ENCODE peak calls at places on chromosome 1, in seven cellular contexts. O is brain pericyte, F is sciatic nerve, B is occipital lobe, Y is NCI-H1092 treated with DMSO at 0.1 percent for 48 hours, S is memory B cell, Z is glutamatergic neuron. K is an unnamed sample.

GRCh38 chr1:208759250-208759649 is 515.1 kb upstream of the PLXNA2 start:
- DNase-seq in B (no peak), Z (no peak), S (no peak), O (no peak), Y (no peak), F (no peak), K (no peak)

GRCh38 chr1:5916572-5917280 is 75.5 kb downstream of the NPHP4 start:
- DNase-seq in S (no peak), B (no peak), O (no peak), F (no peak), Y (no peak), Z (no peak), K (no peak)

GRCh38 chr1:223479718-223480425 is 86.7 kb downstream of the CCDC185 start:
- DNase-seq in Y (peak; percentile 60), Z (no peak), B (no peak), O (no peak), S (no peak), F (no peak), K (peak; percentile 63)

GRCh38 chr1:160460683-160461287 is 60.4 kb downstream of the VANGL2 start:
- DNase-seq in B (no peak), O (no peak), Y (no peak), F (no peak), Z (no peak), S (no peak), K (no peak)

GRCh38 chr1:20978413-20978812 is 191.3 kb upstream of the HP1BP3 start:
- DNase-seq in B (no peak), S (no peak), Y (no peak), O (no peak), Z (no peak), F (no peak), K (no peak)

GRCh38 chr1:7470904-7471638 is 300.0 kb upstream of the VAMP3 start:
- DNase-seq in Z (no peak), Y (no peak), F (peak; percentile 85), O (peak; percentile 82), S (no peak), B (no peak), K (no peak)

GRCh38 chr1:84089470-84090261 is 54.4 kb upstream of the PRKACB start:
- DNase-seq in O (no peak), Z (no peak), S (no peak), B (no peak), Y (no peak), F (no peak), K (no peak)

GRCh38 chr1:58748625-58749198 is 35.1 kb downstream of the JUN start:
- DNase-seq in Y (peak; percentile 57), B (no peak), Z (no peak), F (no peak), S (no peak), O (no peak), K (no peak)

GRCh38 chr1:197302775-197303174 is 34.7 kb downstream of the CRB1 start:
- DNase-seq in Z (no peak), B (no peak), F (no peak), S (no peak), O (no peak), Y (no peak), K (no peak)